ENCODE peak calls at places on chromosome 2, in six cellular contexts. T, U, S, D, Q and M are unnamed samples.

GRCh38 chr2:196268538-196269338 is 97.4 kb upstream of the STK17B start:
- DNase-seq in S (peak; percentile 80), U (peak; percentile 74), Q (no peak), D (peak; percentile 59), T (no peak), M (no peak)

GRCh38 chr2:100339823-100340222 is 17.5 kb upstream of the LONRF2 start:
- DNase-seq in S (peak; percentile 17), D (no peak), Q (no peak), T (no peak), U (no peak), M (no peak)

GRCh38 chr2:46339676-46340459 is 42.7 kb downstream of the EPAS1 start:
- DNase-seq in T (no peak), Q (no peak), D (peak; percentile 81), U (peak; percentile 73), S (peak; percentile 71), M (no peak)

GRCh38 chr2:67717692-67718091 is 320.6 kb downstream of the ETAA1 start:
- DNase-seq in U (no peak), S (no peak), T (no peak), D (no peak), Q (no peak), M (no peak)

GRCh38 chr2:40451926-40452605 is at the start of gene SLC8A1:
- DNase-seq in U (peak; percentile 49), D (peak; percentile 35), T (peak; percentile 49), Q (no peak), S (peak; percentile 43), M (peak; percentile 51)

GRCh38 chr2:166568409-166568808 is 74.4 kb upstream of the SCN7A start:
- DNase-seq in T (no peak), Q (no peak), U (no peak), S (no peak), D (no peak), M (no peak)

GRCh38 chr2:10798783-10799182 is 13.8 kb downstream of the PDIA6 start:
- DNase-seq in Q (no peak), U (no peak), D (no peak), S (no peak), T (peak; percentile 64), M (no peak)

GRCh38 chr2:84474176-84474575 is 15.1 kb upstream of the SUCLG1 start:
- DNase-seq in T (no peak), D (no peak), U (no peak), Q (no peak), S (peak; percentile 95), M (no peak)

GRCh38 chr2:72222829-72223564 is 75.3 kb upstream of the CYP26B1 start:
- DNase-seq in D (peak; percentile 59), Q (no peak), U (peak; percentile 87), S (peak; percentile 25), T (no peak), M (no peak)

DNA sequence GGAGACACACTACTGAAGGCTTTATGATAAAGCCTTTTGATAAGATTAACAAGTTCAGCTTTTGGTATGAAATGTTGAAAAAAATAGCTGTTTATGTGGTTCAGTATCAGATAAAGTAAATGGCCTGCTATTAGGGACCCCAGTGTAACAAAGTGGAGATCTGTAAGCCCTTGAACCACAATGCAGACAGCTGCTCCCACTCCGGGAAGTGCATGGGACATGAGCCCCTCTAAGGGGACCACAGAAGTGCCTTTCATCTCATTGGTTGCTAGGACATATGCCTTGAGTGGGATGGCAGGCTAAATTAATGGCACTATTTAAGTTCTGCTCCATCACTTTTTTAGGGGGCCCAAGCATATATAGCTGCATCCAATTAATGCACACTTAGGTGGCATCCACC is 167.6 kb upstream of the SOX11 start:
- DNase-seq in Q (no peak), U (no peak), S (no peak), T (no peak), D (no peak), M (no peak)
- H4K91ac ChIP-seq in Q (no peak overlapping the region), U (no peak overlapping the region), S (no peak overlapping the region), T (no peak overlapping the region), D (no peak overlapping the region), M (no peak overlapping the region)

GRCh38 chr2:120771111-120771555 is 35.5 kb downstream of the GLI2 start:
- DNase-seq in S (no peak), U (no peak), T (no peak), Q (no peak), D (no peak), M (no peak)

GRCh38 chr2:120770641-120771040 is 35.0 kb downstream of the GLI2 start:
- DNase-seq in Q (no peak), U (no peak), D (no peak), T (no peak), S (no peak), M (no peak)

GRCh38 chr2:120770176-120770575 is 34.5 kb downstream of the GLI2 start:
- DNase-seq in S (no peak), D (no peak), T (no peak), Q (no peak), U (no peak), M (no peak)

GRCh38 chr2:120772261-120772660 is 36.6 kb downstream of the GLI2 start:
- DNase-seq in D (peak; percentile 88), S (no peak), U (no peak), T (no peak), Q (no peak), M (no peak)

GRCh38 chr2:120771556-120772208 is 36.0 kb downstream of the GLI2 start:
- DNase-seq in T (no peak), U (peak; percentile 95), S (no peak), Q (no peak), D (peak; percentile 98), M (no peak)
- H3K9ac ChIP-seq in T (no peak overlapping the region), U (peak overlapping the region; percentile 43), S (no peak overlapping the region), Q (no peak overlapping the region), D (peak overlapping the region; percentile 56), M (no peak overlapping the region)

GRCh38 chr2:217890445-217890844 is 112.3 kb downstream of the TNS1 start:
- DNase-seq in D (peak; percentile 79), T (no peak), U (peak; percentile 93), Q (no peak), S (peak; percentile 38), M (no peak)
- H4K91ac ChIP-seq in D (no peak overlapping the region), T (no peak overlapping the region), U (no peak overlapping the region), Q (no peak overlapping the region), S (no peak overlapping the region), M (no peak overlapping the region)

GRCh38 chr2:7189106-7189505 is 271.9 kb downstream of the RNF144A start:
- DNase-seq in D (no peak), S (no peak), U (no peak), T (no peak), Q (no peak), M (no peak)
- H3K9ac ChIP-seq in D (no peak overlapping the region), S (no peak overlapping the region), U (no peak overlapping the region), T (no peak overlapping the region), Q (no peak overlapping the region), M (no peak overlapping the region)

DNA sequence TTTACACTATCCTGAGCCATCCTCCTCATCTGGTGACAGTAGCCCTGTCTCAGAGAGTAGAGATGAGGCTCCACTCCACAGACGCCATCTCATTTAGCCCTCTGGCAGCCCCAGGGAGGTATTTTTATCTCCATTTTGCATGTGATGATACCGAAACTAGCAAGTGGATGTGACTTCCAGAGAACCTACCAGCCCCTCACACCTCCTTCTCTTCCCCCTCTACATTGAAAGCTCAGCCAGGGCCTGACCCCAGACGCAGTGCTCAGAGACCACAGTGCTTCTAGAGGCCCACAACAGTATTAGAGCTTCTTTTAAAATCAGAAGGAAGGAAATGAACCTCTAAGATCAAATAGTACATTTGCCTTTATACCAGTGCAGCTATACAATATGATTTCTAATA is 8.3 kb downstream of the GYPC start:
- DNase-seq in T (no peak), D (no peak), Q (no peak), S (no peak), U (no peak), M (no peak)
- H4K91ac ChIP-seq in T (no peak overlapping the region), D (peak overlapping the region; percentile 45), Q (no peak overlapping the region), S (no peak overlapping the region), U (no peak overlapping the region), M (no peak overlapping the region)

GRCh38 chr2:70901235-70902066 is 34.2 kb upstream of the ATP6V1B1 start:
- DNase-seq in T (peak; percentile 69), Q (no peak), D (peak; percentile 44), U (peak; percentile 34), S (peak; percentile 40), M (no peak)
- H3K9ac ChIP-seq in T (no peak overlapping the region), Q (no peak overlapping the region), D (peak overlapping the region; percentile 87), U (peak overlapping the region; percentile 86), S (no peak overlapping the region), M (peak overlapping the region; percentile 92)

GRCh38 chr2:237432484-237433092 is 18.6 kb upstream of the COL6A3 start:
- DNase-seq in D (peak; percentile 95), S (no peak), U (peak; percentile 93), Q (no peak), T (peak; percentile 56), M (no peak)

GRCh38 chr2:237431856-237432255 is 17.9 kb upstream of the COL6A3 start:
- DNase-seq in D (no peak), Q (no peak), U (no peak), S (no peak), T (no peak), M (no peak)

GRCh38 chr2:237431372-237431771 is 17.4 kb upstream of the COL6A3 start:
- DNase-seq in T (no peak), U (peak; percentile 93), D (peak; percentile 78), S (no peak), Q (no peak), M (no peak)

GRCh38 chr2:237427807-237428506 is 14.0 kb upstream of the COL6A3 start:
- DNase-seq in Q (no peak), S (no peak), U (no peak), T (no peak), D (no peak), M (no peak)

DNA sequence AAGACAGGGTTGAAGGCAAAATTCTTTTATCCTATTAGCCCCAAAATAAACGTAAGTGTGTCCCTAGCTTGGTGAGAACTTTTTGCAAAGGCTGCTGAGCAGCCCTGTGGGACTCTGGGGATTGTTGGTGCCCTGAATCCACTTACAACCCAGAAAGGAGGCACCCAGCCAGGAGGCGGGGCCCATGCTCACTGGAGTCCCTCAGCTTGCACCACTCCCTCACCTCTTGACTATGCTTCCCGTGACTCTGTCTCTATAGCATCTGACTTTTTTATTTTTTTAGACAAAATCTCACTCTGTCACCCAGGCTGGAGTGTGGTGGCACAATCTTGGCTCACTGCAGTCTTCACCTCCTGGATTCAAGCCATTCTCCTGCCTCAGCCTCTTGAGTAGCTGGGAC is 15.8 kb upstream of the COL6A3 start:
- DNase-seq in Q (no peak), D (no peak), T (no peak), S (no peak), U (no peak), M (no peak)
- H4K91ac ChIP-seq in Q (no peak overlapping the region), D (peak overlapping the region; percentile 43), T (no peak overlapping the region), S (no peak overlapping the region), U (no peak overlapping the region), M (no peak overlapping the region)

DNA sequence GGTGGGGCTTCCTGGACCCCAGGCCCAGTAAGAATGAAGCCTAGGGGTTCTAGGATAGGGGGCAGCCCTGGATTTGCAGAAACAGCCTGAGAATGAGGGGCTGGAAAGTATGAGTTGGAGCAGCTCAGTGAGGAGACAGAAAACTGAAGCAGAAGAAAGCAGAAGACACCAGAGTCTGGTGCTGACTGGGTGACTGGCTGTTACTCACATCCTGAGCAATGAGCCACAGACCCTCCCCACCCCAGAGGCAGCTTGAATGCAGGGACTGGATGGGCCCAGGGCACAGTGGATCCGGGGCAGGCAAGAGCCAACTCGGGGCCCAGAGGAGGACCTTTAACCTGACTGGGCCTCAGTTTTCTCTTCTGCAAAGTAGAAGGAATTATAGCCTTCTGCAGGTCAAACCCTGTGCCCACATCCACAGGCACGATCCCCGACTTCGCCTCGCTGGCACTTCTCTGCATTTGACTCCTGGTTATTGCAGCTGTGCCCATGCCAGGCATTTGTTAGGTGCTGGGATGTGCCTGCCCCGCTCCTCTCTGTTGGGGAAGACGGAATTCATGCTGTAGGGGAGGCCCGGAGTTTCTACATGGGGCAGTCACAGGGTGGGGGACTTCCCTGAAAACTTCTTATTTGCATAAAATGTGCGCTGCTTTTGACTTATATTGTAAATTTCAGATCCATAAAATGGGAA is 8.5 kb downstream of the STEAP3 start:
- DNase-seq in D (peak; percentile 74), S (no peak), U (peak; percentile 74), Q (no peak), T (no peak), M (no peak)
- H3K9ac ChIP-seq in D (peak overlapping the region; percentile 89), S (no peak overlapping the region), U (peak overlapping the region; percentile 10), Q (no peak overlapping the region), T (no peak overlapping the region), M (no peak overlapping the region)